ENCODE peak calls at places on chromosome 1, in seven cellular contexts. Z, J, Q, O, Y, T and E are unnamed samples.

GRCh38 chr1:29824478-29825273 is 588.4 kb downstream of the PTPRU start:
- DNase-seq in Z (no peak), J (peak; percentile 11), Q (no peak), O (peak; percentile 17), Y (no peak), T (no peak), E (no peak)

GRCh38 chr1:150562384-150563339 is 13.5 kb downstream of the ADAMTSL4 start:
- DNase-seq in Z (peak; percentile 43), J (peak; percentile 51), Q (no peak), O (peak; percentile 71), Y (peak; percentile 13), T (no peak), E (peak; percentile 55)

GRCh38 chr1:27598288-27598687 is 5.7 kb downstream of the AHDC1 start:
- DNase-seq in Z (no peak), J (no peak), Q (no peak), O (no peak), Y (no peak), T (no peak), E (no peak)

GRCh38 chr1:119090250-119090649 is 50.2 kb downstream of the WARS2 start:
- DNase-seq in Z (no peak), J (no peak), Q (no peak), O (no peak), Y (no peak), T (no peak), E (no peak)

GRCh38 chr1:16092923-16093511 is 19.6 kb upstream of the FAM131C start:
- DNase-seq in Z (no peak), J (no peak), Q (no peak), O (no peak), Y (no peak), T (no peak), E (no peak)

GRCh38 chr1:27342778-27343638 is 1.2 kb downstream of the SYTL1 start:
- DNase-seq in Z (peak; percentile 81), J (peak; percentile 81), Q (no peak), O (no peak), Y (no peak), T (no peak), E (no peak)

GRCh38 chr1:219993554-219994433 is 52.5 kb downstream of the EPRS1 start:
- DNase-seq in Z (no peak), J (no peak), Q (no peak), O (no peak), Y (no peak), T (no peak), E (no peak)

GRCh38 chr1:115088871-115089442 is 346 bp downstream of the TSPAN2 start:
- DNase-seq in Z (no peak), J (no peak), Q (no peak), O (no peak), Y (no peak), T (no peak), E (no peak)

GRCh38 chr1:236156512-236157208 is 14.3 kb downstream of the GPR137B start:
- DNase-seq in Z (no peak), J (no peak), Q (no peak), O (peak; percentile 68), Y (no peak), T (no peak), E (peak; percentile 17)

GRCh38 chr1:47557086-47557866 is 119.4 kb downstream of the FOXD2 start:
- DNase-seq in Z (no peak), J (no peak), Q (no peak), O (no peak), Y (no peak), T (no peak), E (no peak)

GRCh38 chr1:43992232-43992995 is 1.0 kb downstream of the CCDC24 start:
- DNase-seq in Z (no peak), J (no peak), Q (no peak), O (no peak), Y (no peak), T (no peak), E (no peak)

GRCh38 chr1:40096646-40096976 is 441 bp downstream of the PPT1 start:
- DNase-seq in Z (no peak), J (no peak), Q (no peak), O (no peak), Y (no peak), T (no peak), E (no peak)

GRCh38 chr1:40094481-40095110 is 2.5 kb downstream of the PPT1 start:
- DNase-seq in Z (no peak), J (no peak), Q (no peak), O (no peak), Y (no peak), T (no peak), E (no peak)

GRCh38 chr1:40092811-40093617 is 4.0 kb downstream of the PPT1 start:
- DNase-seq in Z (no peak), J (no peak), Q (no peak), O (no peak), Y (no peak), T (no peak), E (no peak)

GRCh38 chr1:40092241-40092640 is 4.8 kb downstream of the PPT1 start:
- DNase-seq in Z (no peak), J (no peak), Q (no peak), O (no peak), Y (no peak), T (no peak), E (no peak)

GRCh38 chr1:40096977-40097782 is at the start of gene PPT1:
- DNase-seq in Z (peak; percentile 84), J (peak; percentile 79), Q (peak; percentile 41), O (peak; percentile 86), Y (peak; percentile 55), T (peak; percentile 71), E (no peak)
- TF ChIP-seq POLR2A in Z (peak; percentile 66), J (no peak), Q (peak; percentile 82), O (peak; percentile 44), Y (no peak), T (peak; percentile 77), E (no peak)

GRCh38 chr1:169814265-169814664 is 19.6 kb upstream of the METTL18 start:
- DNase-seq in Z (no peak), J (no peak), Q (no peak), O (no peak), Y (no peak), T (no peak), E (no peak)

GRCh38 chr1:169809370-169810095 is 14.8 kb upstream of the METTL18 start:
- DNase-seq in Z (peak; percentile 25), J (no peak), Q (peak; percentile 21), O (no peak), Y (no peak), T (peak; percentile 43), E (no peak)

GRCh38 chr1:169816617-169817016 is 21.9 kb upstream of the METTL18 start:
- DNase-seq in Z (no peak), J (no peak), Q (no peak), O (no peak), Y (no peak), T (no peak), E (no peak)

GRCh38 chr1:169812131-169812530 is 17.4 kb upstream of the METTL18 start:
- DNase-seq in Z (no peak), J (no peak), Q (no peak), O (no peak), Y (no peak), T (no peak), E (no peak)
- H3K27ac ChIP-seq in Z (no peak overlapping the region), J (no peak overlapping the region), Q (no peak overlapping the region), O (no peak overlapping the region), Y (no peak overlapping the region), T (no peak overlapping the region), E (no peak overlapping the region)

DNA sequence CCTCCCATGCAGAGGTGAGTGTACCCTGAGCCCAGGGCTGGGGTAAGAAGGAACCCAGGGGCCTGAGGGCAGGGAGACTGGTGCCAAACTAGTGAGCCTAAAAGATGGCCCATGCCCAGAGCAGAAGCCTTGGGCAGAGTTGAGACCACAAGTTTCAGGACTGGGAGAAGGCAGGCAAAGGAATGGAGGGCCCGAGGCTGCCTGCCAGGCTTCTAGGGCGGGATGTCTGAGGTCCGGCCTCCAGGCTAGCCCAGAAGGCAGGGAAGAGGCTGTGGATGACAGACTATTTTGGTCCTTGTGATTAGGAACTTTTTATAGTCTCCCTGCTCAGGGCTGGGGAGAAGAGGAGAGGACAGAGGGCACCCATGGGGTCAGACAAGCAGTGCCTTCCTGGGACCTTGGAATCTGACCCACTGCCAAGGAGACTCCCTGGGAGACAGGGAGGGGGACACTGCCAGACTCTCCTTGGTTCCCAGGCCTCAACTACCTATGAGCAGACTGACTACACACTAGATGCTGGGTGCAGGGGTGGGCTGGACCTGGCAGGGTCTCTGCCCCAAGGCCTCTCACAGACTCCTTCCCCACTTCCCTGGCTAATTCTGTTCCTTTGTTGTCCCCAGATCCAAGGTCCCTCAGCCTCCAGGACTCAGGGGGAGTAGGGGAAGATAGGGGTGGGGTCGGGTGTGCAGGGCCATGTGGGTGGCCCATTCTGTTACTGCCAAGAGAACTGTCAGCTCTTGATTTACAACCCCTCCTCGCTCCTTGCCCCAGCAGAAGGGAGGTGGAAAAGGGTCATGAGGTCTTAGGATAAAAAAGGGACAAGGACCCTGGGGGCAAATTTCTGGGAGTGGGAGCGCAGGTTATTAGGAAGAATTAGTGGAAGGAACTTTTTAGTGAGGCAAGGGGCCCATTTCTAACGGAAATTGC is 497 bp downstream of the FAM110D start:
- DNase-seq in Z (no peak), J (no peak), Q (no peak), O (no peak), Y (no peak), T (no peak), E (no peak)
- H3K4me3 ChIP-seq in Z (no peak overlapping the region), J (peak overlapping the region; percentile 18), Q (peak overlapping the region; percentile 13), O (no peak overlapping the region), Y (no peak overlapping the region), T (no peak overlapping the region), E (peak overlapping the region; percentile 56)

GRCh38 chr1:54265126-54265525 is 65.2 kb downstream of the MRPL37 start:
- DNase-seq in Z (no peak), J (no peak), Q (no peak), O (no peak), Y (no peak), T (no peak), E (no peak)

GRCh38 chr1:54263601-54264226 is 63.7 kb downstream of the MRPL37 start:
- DNase-seq in Z (no peak), J (no peak), Q (no peak), O (no peak), Y (no peak), T (no peak), E (no peak)

GRCh38 chr1:54267815-54268551 is 68.0 kb downstream of the MRPL37 start:
- DNase-seq in Z (no peak), J (no peak), Q (no peak), O (no peak), Y (no peak), T (no peak), E (no peak)

GRCh38 chr1:54266195-54266594 is 66.2 kb downstream of the MRPL37 start:
- DNase-seq in Z (no peak), J (no peak), Q (no peak), O (no peak), Y (no peak), T (no peak), E (no peak)

DNA sequence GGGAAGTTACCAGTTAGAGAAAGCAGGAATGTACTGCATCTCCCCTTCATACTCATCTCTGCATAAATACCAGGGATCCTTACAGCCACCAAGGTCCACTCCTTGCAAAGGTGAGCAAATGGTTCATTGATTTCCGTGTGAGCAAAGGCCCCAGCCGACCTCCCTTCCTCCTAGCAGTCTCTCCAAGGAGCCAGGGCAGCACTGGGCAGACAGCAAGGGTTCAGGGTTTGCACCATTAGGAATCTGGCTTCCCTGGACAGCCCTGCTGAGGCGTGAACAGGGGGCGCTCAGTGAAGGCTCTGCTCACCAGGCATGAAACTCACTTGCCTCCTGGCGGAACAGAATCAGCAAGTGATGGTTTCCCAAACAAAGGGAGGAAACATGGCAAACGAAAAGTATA is 65.7 kb downstream of the MRPL37 start:
- DNase-seq in Z (no peak), J (no peak), Q (no peak), O (no peak), Y (no peak), T (no peak), E (no peak)
- TF ChIP-seq POLR2A in Z (no peak), J (no peak), Q (no peak), O (no peak), Y (no peak), T (no peak), E (no peak)

GRCh38 chr1:157310401-157310800 is 172.2 kb upstream of the ETV3 start:
- DNase-seq in Z (no peak), J (no peak), Q (no peak), O (no peak), Y (no peak), T (no peak), E (no peak)
- H3K27ac ChIP-seq in Z (no peak overlapping the region), J (no peak overlapping the region), Q (no peak overlapping the region), O (no peak overlapping the region), Y (no peak overlapping the region), T (no peak overlapping the region), E (no peak overlapping the region)